ENCODE peak calls at places on chromosomes 4 and X, in eight cellular contexts. X is hepatocyte; J is NCI-H1417 treated with DMSO at 0.1 percent for 48 hours; P is dermis blood vessel endothelial cell; U is activated T-cell treated with anti-CD3 and anti-CD28 coated beads for 1 hour; B is stimulated activated CD4-positive, alpha-beta T cell treated with anti-CD3 and anti-CD28 coated beads, TNF-alpha, amount 100 ng/mL, for 48 hours; Z is GM13976; K is SJSA1. N is an unnamed sample.

GRCh38 chrX:69218407-69218806 is 53.2 kb upstream of the PJA1 start:
- DNase-seq in Z (no peak), B (no peak), P (no peak), U (no peak), X (no peak), K (no peak), J (no peak), N (no peak)

GRCh38 chr4:94486372-94486801 is 34.6 kb downstream of the PDLIM5 start:
- DNase-seq in P (peak), K (no peak), B (no peak), J (no peak), U (no peak), Z (no peak), X (no peak), N (peak)

GRCh38 chrX:92260102-92260501 is 480.9 kb downstream of the PCDH11X start:
- DNase-seq in P (no peak), U (no peak), X (no peak), Z (no peak), B (no peak), J (no peak), K (no peak), N (peak)

GRCh38 chr4:74397748-74398426 is 32.9 kb downstream of the EREG start:
- DNase-seq in X (no peak), J (no peak), U (no peak), Z (no peak), B (no peak), K (no peak), P (no peak), N (no peak)

GRCh38 chrX:42247241-42247640 is 323.9 kb upstream of the CASK start:
- DNase-seq in U (no peak), Z (no peak), X (peak), P (peak), J (no peak), B (no peak), K (no peak), N (no peak)

GRCh38 chrX:107684956-107685385 is 56.7 kb downstream of the PRPS1 start:
- DNase-seq in U (no peak), P (peak), Z (no peak), J (no peak), K (no peak), X (peak), B (no peak), N (no peak)

GRCh38 chr4:99879458-99879857 is 14.8 kb downstream of the LAMTOR3 start:
- DNase-seq in K (no peak), J (no peak), U (no peak), Z (no peak), B (no peak), X (no peak), P (no peak), N (no peak)

GRCh38 chr4:76689079-76689817 is 208.7 kb downstream of the SOWAHB start:
- DNase-seq in B (no peak), U (no peak), J (no peak), X (peak), Z (peak), P (peak), K (peak), N (peak)

GRCh38 chr4:40192286-40193017 is 4.4 kb upstream of the RHOH start:
- DNase-seq in K (no peak), X (no peak), B (no peak), Z (no peak), U (no peak), J (no peak), P (no peak), N (peak)